ENCODE peak calls at places on chromosomes 1 and 21, in ten cellular contexts. One of them, this sample, is unnamed.

GRCh38 chr1:202214089-202214843 is 20.7 kb downstream of the LGR6 start:
- DNase-seq in activated CD4-positive, CD25-positive, alpha-beta regulatory T cell treated with anti-CD3 and anti-CD28 coated beads, Interleukin-2, amount 50 U/mL, for 16 hours: no peak
- DNase-seq in transverse colon: peak
- DNase-seq in midbrain: no peak
- DNase-seq in Caki2: no peak
- DNase-seq in lung microvascular endothelial cell: no peak
- DNase-seq in smooth muscle cell of the brain vasculature: no peak
- DNase-seq in endothelial cell: no peak
- DNase-seq in stimulated activated CD8-positive, alpha-beta memory T cell treated with anti-CD3 and anti-CD28 coated beads, Interleukin-12 subunit alpha, Interleukin-12 subunit beta, amount 100 ng/mL, for 4 hours: no peak
- DNase-seq in NCI-H1092: no peak
- DNase-seq in this sample: no peak

GRCh38 chr1:48069662-48070432 is 72.7 kb upstream of the TRABD2B start:
- DNase-seq in activated CD4-positive, CD25-positive, alpha-beta regulatory T cell treated with anti-CD3 and anti-CD28 coated beads, Interleukin-2, amount 50 U/mL, for 16 hours: no peak
- DNase-seq in transverse colon: peak
- DNase-seq in midbrain: no peak
- DNase-seq in Caki2: peak
- DNase-seq in lung microvascular endothelial cell: no peak
- DNase-seq in smooth muscle cell of the brain vasculature: no peak
- DNase-seq in endothelial cell: no peak
- DNase-seq in stimulated activated CD8-positive, alpha-beta memory T cell treated with anti-CD3 and anti-CD28 coated beads, Interleukin-12 subunit alpha, Interleukin-12 subunit beta, amount 100 ng/mL, for 4 hours: no peak
- DNase-seq in NCI-H1092: no peak
- DNase-seq in this sample: no peak

GRCh38 chr21:45050361-45050785 is 24.0 kb upstream of the ADARB1 start:
- DNase-seq in activated CD4-positive, CD25-positive, alpha-beta regulatory T cell treated with anti-CD3 and anti-CD28 coated beads, Interleukin-2, amount 50 U/mL, for 16 hours: no peak
- DNase-seq in transverse colon: no peak
- DNase-seq in midbrain: no peak
- DNase-seq in Caki2: no peak
- DNase-seq in lung microvascular endothelial cell: no peak
- DNase-seq in smooth muscle cell of the brain vasculature: peak
- DNase-seq in endothelial cell: no peak
- DNase-seq in stimulated activated CD8-positive, alpha-beta memory T cell treated with anti-CD3 and anti-CD28 coated beads, Interleukin-12 subunit alpha, Interleukin-12 subunit beta, amount 100 ng/mL, for 4 hours: no peak
- DNase-seq in NCI-H1092: no peak
- DNase-seq in this sample: no peak

GRCh38 chr1:198575715-198576641 is 35.5 kb upstream of the ATP6V1G3 start:
- DNase-seq in activated CD4-positive, CD25-positive, alpha-beta regulatory T cell treated with anti-CD3 and anti-CD28 coated beads, Interleukin-2, amount 50 U/mL, for 16 hours: no peak
- DNase-seq in transverse colon: no peak
- DNase-seq in midbrain: no peak
- DNase-seq in Caki2: no peak
- DNase-seq in lung microvascular endothelial cell: no peak
- DNase-seq in smooth muscle cell of the brain vasculature: no peak
- DNase-seq in endothelial cell: no peak
- DNase-seq in stimulated activated CD8-positive, alpha-beta memory T cell treated with anti-CD3 and anti-CD28 coated beads, Interleukin-12 subunit alpha, Interleukin-12 subunit beta, amount 100 ng/mL, for 4 hours: no peak
- DNase-seq in NCI-H1092: no peak
- DNase-seq in this sample: no peak

GRCh38 chr1:1246230-1246600 is 307 bp downstream of the C1QTNF12 start:
- DNase-seq in activated CD4-positive, CD25-positive, alpha-beta regulatory T cell treated with anti-CD3 and anti-CD28 coated beads, Interleukin-2, amount 50 U/mL, for 16 hours: no peak
- DNase-seq in transverse colon: no peak
- DNase-seq in midbrain: no peak
- DNase-seq in Caki2: no peak
- DNase-seq in lung microvascular endothelial cell: no peak
- DNase-seq in smooth muscle cell of the brain vasculature: no peak
- DNase-seq in endothelial cell: no peak
- DNase-seq in stimulated activated CD8-positive, alpha-beta memory T cell treated with anti-CD3 and anti-CD28 coated beads, Interleukin-12 subunit alpha, Interleukin-12 subunit beta, amount 100 ng/mL, for 4 hours: no peak
- DNase-seq in NCI-H1092: no peak
- DNase-seq in this sample: no peak

GRCh38 chr21:26806734-26807372 is 38.4 kb downstream of the ADAMTS1 start:
- DNase-seq in activated CD4-positive, CD25-positive, alpha-beta regulatory T cell treated with anti-CD3 and anti-CD28 coated beads, Interleukin-2, amount 50 U/mL, for 16 hours: no peak
- DNase-seq in transverse colon: no peak
- DNase-seq in midbrain: no peak
- DNase-seq in Caki2: peak
- DNase-seq in lung microvascular endothelial cell: peak
- DNase-seq in smooth muscle cell of the brain vasculature: no peak
- DNase-seq in endothelial cell: no peak
- DNase-seq in stimulated activated CD8-positive, alpha-beta memory T cell treated with anti-CD3 and anti-CD28 coated beads, Interleukin-12 subunit alpha, Interleukin-12 subunit beta, amount 100 ng/mL, for 4 hours: no peak
- DNase-seq in NCI-H1092: no peak
- DNase-seq in this sample: no peak

GRCh38 chr1:36258960-36259344 is 34.7 kb downstream of the THRAP3 start:
- DNase-seq in activated CD4-positive, CD25-positive, alpha-beta regulatory T cell treated with anti-CD3 and anti-CD28 coated beads, Interleukin-2, amount 50 U/mL, for 16 hours: no peak
- DNase-seq in transverse colon: no peak
- DNase-seq in midbrain: no peak
- DNase-seq in Caki2: no peak
- DNase-seq in lung microvascular endothelial cell: no peak
- DNase-seq in smooth muscle cell of the brain vasculature: no peak
- DNase-seq in endothelial cell: no peak
- DNase-seq in stimulated activated CD8-positive, alpha-beta memory T cell treated with anti-CD3 and anti-CD28 coated beads, Interleukin-12 subunit alpha, Interleukin-12 subunit beta, amount 100 ng/mL, for 4 hours: no peak
- DNase-seq in NCI-H1092: no peak
- DNase-seq in this sample: no peak

GRCh38 chr1:185864331-185864730 is 130.1 kb downstream of the HMCN1 start:
- DNase-seq in activated CD4-positive, CD25-positive, alpha-beta regulatory T cell treated with anti-CD3 and anti-CD28 coated beads, Interleukin-2, amount 50 U/mL, for 16 hours: no peak
- DNase-seq in transverse colon: peak
- DNase-seq in midbrain: no peak
- DNase-seq in Caki2: no peak
- DNase-seq in lung microvascular endothelial cell: no peak
- DNase-seq in smooth muscle cell of the brain vasculature: no peak
- DNase-seq in endothelial cell: no peak
- DNase-seq in stimulated activated CD8-positive, alpha-beta memory T cell treated with anti-CD3 and anti-CD28 coated beads, Interleukin-12 subunit alpha, Interleukin-12 subunit beta, amount 100 ng/mL, for 4 hours: no peak
- DNase-seq in NCI-H1092: no peak
- DNase-seq in this sample: no peak

GRCh38 chr1:8217011-8217711 is 100.8 kb upstream of the SLC45A1 start:
- DNase-seq in activated CD4-positive, CD25-positive, alpha-beta regulatory T cell treated with anti-CD3 and anti-CD28 coated beads, Interleukin-2, amount 50 U/mL, for 16 hours: no peak
- DNase-seq in transverse colon: peak
- DNase-seq in midbrain: no peak
- DNase-seq in Caki2: no peak
- DNase-seq in lung microvascular endothelial cell: peak
- DNase-seq in smooth muscle cell of the brain vasculature: no peak
- DNase-seq in endothelial cell: peak
- DNase-seq in stimulated activated CD8-positive, alpha-beta memory T cell treated with anti-CD3 and anti-CD28 coated beads, Interleukin-12 subunit alpha, Interleukin-12 subunit beta, amount 100 ng/mL, for 4 hours: peak
- DNase-seq in NCI-H1092: no peak
- DNase-seq in this sample: no peak

GRCh38 chr1:226640737-226641136 is 92.2 kb downstream of the STUM start:
- DNase-seq in activated CD4-positive, CD25-positive, alpha-beta regulatory T cell treated with anti-CD3 and anti-CD28 coated beads, Interleukin-2, amount 50 U/mL, for 16 hours: no peak
- DNase-seq in transverse colon: no peak
- DNase-seq in midbrain: no peak
- DNase-seq in Caki2: no peak
- DNase-seq in lung microvascular endothelial cell: no peak
- DNase-seq in smooth muscle cell of the brain vasculature: no peak
- DNase-seq in endothelial cell: no peak
- DNase-seq in stimulated activated CD8-positive, alpha-beta memory T cell treated with anti-CD3 and anti-CD28 coated beads, Interleukin-12 subunit alpha, Interleukin-12 subunit beta, amount 100 ng/mL, for 4 hours: no peak
- DNase-seq in NCI-H1092: no peak
- DNase-seq in this sample: no peak

GRCh38 chr1:206589206-206589605 is 23.1 kb downstream of the EIF2D start:
- DNase-seq in activated CD4-positive, CD25-positive, alpha-beta regulatory T cell treated with anti-CD3 and anti-CD28 coated beads, Interleukin-2, amount 50 U/mL, for 16 hours: no peak
- DNase-seq in transverse colon: no peak
- DNase-seq in midbrain: no peak
- DNase-seq in Caki2: peak
- DNase-seq in lung microvascular endothelial cell: peak
- DNase-seq in smooth muscle cell of the brain vasculature: peak
- DNase-seq in endothelial cell: no peak
- DNase-seq in stimulated activated CD8-positive, alpha-beta memory T cell treated with anti-CD3 and anti-CD28 coated beads, Interleukin-12 subunit alpha, Interleukin-12 subunit beta, amount 100 ng/mL, for 4 hours: no peak
- DNase-seq in NCI-H1092: no peak
- DNase-seq in this sample: no peak

GRCh38 chr21:46518983-46519583 is 60.4 kb downstream of the DIP2A start:
- DNase-seq in activated CD4-positive, CD25-positive, alpha-beta regulatory T cell treated with anti-CD3 and anti-CD28 coated beads, Interleukin-2, amount 50 U/mL, for 16 hours: no peak
- DNase-seq in transverse colon: no peak
- DNase-seq in midbrain: no peak
- DNase-seq in Caki2: peak
- DNase-seq in lung microvascular endothelial cell: peak
- DNase-seq in smooth muscle cell of the brain vasculature: no peak
- DNase-seq in endothelial cell: no peak
- DNase-seq in stimulated activated CD8-positive, alpha-beta memory T cell treated with anti-CD3 and anti-CD28 coated beads, Interleukin-12 subunit alpha, Interleukin-12 subunit beta, amount 100 ng/mL, for 4 hours: no peak
- DNase-seq in NCI-H1092: no peak
- DNase-seq in this sample: no peak

GRCh38 chr1:204941415-204942338 is 71.0 kb downstream of the NFASC start:
- DNase-seq in activated CD4-positive, CD25-positive, alpha-beta regulatory T cell treated with anti-CD3 and anti-CD28 coated beads, Interleukin-2, amount 50 U/mL, for 16 hours: no peak
- DNase-seq in transverse colon: peak
- DNase-seq in midbrain: peak
- DNase-seq in Caki2: peak
- DNase-seq in lung microvascular endothelial cell: peak
- DNase-seq in smooth muscle cell of the brain vasculature: no peak
- DNase-seq in endothelial cell: peak
- DNase-seq in stimulated activated CD8-positive, alpha-beta memory T cell treated with anti-CD3 and anti-CD28 coated beads, Interleukin-12 subunit alpha, Interleukin-12 subunit beta, amount 100 ng/mL, for 4 hours: no peak
- DNase-seq in NCI-H1092: peak
- DNase-seq in this sample: peak

GRCh38 chr1:230915079-230915478 is 46.8 kb upstream of the C1orf198 start:
- DNase-seq in activated CD4-positive, CD25-positive, alpha-beta regulatory T cell treated with anti-CD3 and anti-CD28 coated beads, Interleukin-2, amount 50 U/mL, for 16 hours: no peak
- DNase-seq in transverse colon: no peak
- DNase-seq in midbrain: no peak
- DNase-seq in Caki2: no peak
- DNase-seq in lung microvascular endothelial cell: no peak
- DNase-seq in smooth muscle cell of the brain vasculature: no peak
- DNase-seq in endothelial cell: no peak
- DNase-seq in stimulated activated CD8-positive, alpha-beta memory T cell treated with anti-CD3 and anti-CD28 coated beads, Interleukin-12 subunit alpha, Interleukin-12 subunit beta, amount 100 ng/mL, for 4 hours: no peak
- DNase-seq in NCI-H1092: no peak
- DNase-seq in this sample: no peak

GRCh38 chr1:37234941-37235418 is 200.7 kb upstream of the GRIK3 start:
- DNase-seq in activated CD4-positive, CD25-positive, alpha-beta regulatory T cell treated with anti-CD3 and anti-CD28 coated beads, Interleukin-2, amount 50 U/mL, for 16 hours: no peak
- DNase-seq in transverse colon: no peak
- DNase-seq in midbrain: peak
- DNase-seq in Caki2: no peak
- DNase-seq in lung microvascular endothelial cell: no peak
- DNase-seq in smooth muscle cell of the brain vasculature: no peak
- DNase-seq in endothelial cell: no peak
- DNase-seq in stimulated activated CD8-positive, alpha-beta memory T cell treated with anti-CD3 and anti-CD28 coated beads, Interleukin-12 subunit alpha, Interleukin-12 subunit beta, amount 100 ng/mL, for 4 hours: no peak
- DNase-seq in NCI-H1092: no peak
- DNase-seq in this sample: no peak

GRCh38 chr21:15735409-15735808 is 5.6 kb downstream of the USP25 start:
- DNase-seq in activated CD4-positive, CD25-positive, alpha-beta regulatory T cell treated with anti-CD3 and anti-CD28 coated beads, Interleukin-2, amount 50 U/mL, for 16 hours: no peak
- DNase-seq in transverse colon: no peak
- DNase-seq in midbrain: no peak
- DNase-seq in Caki2: no peak
- DNase-seq in lung microvascular endothelial cell: peak
- DNase-seq in smooth muscle cell of the brain vasculature: no peak
- DNase-seq in endothelial cell: no peak
- DNase-seq in stimulated activated CD8-positive, alpha-beta memory T cell treated with anti-CD3 and anti-CD28 coated beads, Interleukin-12 subunit alpha, Interleukin-12 subunit beta, amount 100 ng/mL, for 4 hours: no peak
- DNase-seq in NCI-H1092: no peak
- DNase-seq in this sample: no peak

GRCh38 chr1:86811539-86811938 is 102.4 kb downstream of the SELENOF start:
- DNase-seq in activated CD4-positive, CD25-positive, alpha-beta regulatory T cell treated with anti-CD3 and anti-CD28 coated beads, Interleukin-2, amount 50 U/mL, for 16 hours: no peak
- DNase-seq in transverse colon: no peak
- DNase-seq in midbrain: no peak
- DNase-seq in Caki2: no peak
- DNase-seq in lung microvascular endothelial cell: no peak
- DNase-seq in smooth muscle cell of the brain vasculature: no peak
- DNase-seq in endothelial cell: no peak
- DNase-seq in stimulated activated CD8-positive, alpha-beta memory T cell treated with anti-CD3 and anti-CD28 coated beads, Interleukin-12 subunit alpha, Interleukin-12 subunit beta, amount 100 ng/mL, for 4 hours: no peak
- DNase-seq in NCI-H1092: no peak
- DNase-seq in this sample: no peak

GRCh38 chr1:230194525-230194924 is 127.5 kb downstream of the GALNT2 start:
- DNase-seq in activated CD4-positive, CD25-positive, alpha-beta regulatory T cell treated with anti-CD3 and anti-CD28 coated beads, Interleukin-2, amount 50 U/mL, for 16 hours: no peak
- DNase-seq in transverse colon: no peak
- DNase-seq in midbrain: no peak
- DNase-seq in Caki2: no peak
- DNase-seq in lung microvascular endothelial cell: no peak
- DNase-seq in smooth muscle cell of the brain vasculature: no peak
- DNase-seq in endothelial cell: no peak
- DNase-seq in stimulated activated CD8-positive, alpha-beta memory T cell treated with anti-CD3 and anti-CD28 coated beads, Interleukin-12 subunit alpha, Interleukin-12 subunit beta, amount 100 ng/mL, for 4 hours: no peak
- DNase-seq in NCI-H1092: no peak
- DNase-seq in this sample: no peak

GRCh38 chr1:217630711-217631591 is at the start of the genes GPATCH2 and SPATA17:
- DNase-seq in activated CD4-positive, CD25-positive, alpha-beta regulatory T cell treated with anti-CD3 and anti-CD28 coated beads, Interleukin-2, amount 50 U/mL, for 16 hours: peak
- DNase-seq in transverse colon: peak
- DNase-seq in midbrain: peak
- DNase-seq in Caki2: peak
- DNase-seq in lung microvascular endothelial cell: peak
- DNase-seq in smooth muscle cell of the brain vasculature: peak
- DNase-seq in endothelial cell: peak
- DNase-seq in stimulated activated CD8-positive, alpha-beta memory T cell treated with anti-CD3 and anti-CD28 coated beads, Interleukin-12 subunit alpha, Interleukin-12 subunit beta, amount 100 ng/mL, for 4 hours: peak
- DNase-seq in NCI-H1092: peak
- DNase-seq in this sample: peak